ENCODE peak calls at places on chromosomes 2 and 18, in six cellular contexts. One of them, this sample, is unnamed.

GRCh38 chr2:133712369-133712768 is 144.1 kb upstream of the NCKAP5 start:
- DNase-seq in CD4-positive, CD25-positive, alpha-beta regulatory T cell: no peak
- DNase-seq in amniotic stem cell: no peak
- DNase-seq in stimulated activated CD4-positive, alpha-beta T cell treated with anti-CD3 and anti-CD28 coated beads, TNF-alpha, amount 100 ng/mL, for 1 hour: no peak
- DNase-seq in upper lobe of right lung: no peak
- DNase-seq in C1 segment of cervical spinal cord: no peak
- DNase-seq in this sample: no peak

GRCh38 chr2:109728809-109729208 is 65.3 kb upstream of the RGPD5 start:
- DNase-seq in CD4-positive, CD25-positive, alpha-beta regulatory T cell: no peak
- DNase-seq in amniotic stem cell: no peak
- DNase-seq in stimulated activated CD4-positive, alpha-beta T cell treated with anti-CD3 and anti-CD28 coated beads, TNF-alpha, amount 100 ng/mL, for 1 hour: no peak
- DNase-seq in upper lobe of right lung: no peak
- DNase-seq in C1 segment of cervical spinal cord: no peak
- DNase-seq in this sample: no peak

GRCh38 chr18:9474983-9475642 is at the start of gene RALBP1:
- DNase-seq in CD4-positive, CD25-positive, alpha-beta regulatory T cell: peak
- DNase-seq in amniotic stem cell: peak
- DNase-seq in stimulated activated CD4-positive, alpha-beta T cell treated with anti-CD3 and anti-CD28 coated beads, TNF-alpha, amount 100 ng/mL, for 1 hour: peak
- DNase-seq in upper lobe of right lung: peak
- DNase-seq in C1 segment of cervical spinal cord: peak
- DNase-seq in this sample: peak

GRCh38 chr2:176464886-176465564 is 195.8 kb downstream of the MTX2 start:
- DNase-seq in CD4-positive, CD25-positive, alpha-beta regulatory T cell: no peak
- DNase-seq in amniotic stem cell: no peak
- DNase-seq in stimulated activated CD4-positive, alpha-beta T cell treated with anti-CD3 and anti-CD28 coated beads, TNF-alpha, amount 100 ng/mL, for 1 hour: no peak
- DNase-seq in upper lobe of right lung: no peak
- DNase-seq in C1 segment of cervical spinal cord: peak
- DNase-seq in this sample: no peak

GRCh38 chr2:38771632-38772031 is 6.4 kb upstream of the GEMIN6 start:
- DNase-seq in CD4-positive, CD25-positive, alpha-beta regulatory T cell: no peak
- DNase-seq in amniotic stem cell: no peak
- DNase-seq in stimulated activated CD4-positive, alpha-beta T cell treated with anti-CD3 and anti-CD28 coated beads, TNF-alpha, amount 100 ng/mL, for 1 hour: no peak
- DNase-seq in upper lobe of right lung: no peak
- DNase-seq in C1 segment of cervical spinal cord: no peak
- DNase-seq in this sample: no peak

GRCh38 chr18:21632393-21632792 is 20.3 kb downstream of the SNRPD1 start:
- DNase-seq in CD4-positive, CD25-positive, alpha-beta regulatory T cell: peak
- DNase-seq in amniotic stem cell: no peak
- DNase-seq in stimulated activated CD4-positive, alpha-beta T cell treated with anti-CD3 and anti-CD28 coated beads, TNF-alpha, amount 100 ng/mL, for 1 hour: no peak
- DNase-seq in upper lobe of right lung: no peak
- DNase-seq in C1 segment of cervical spinal cord: no peak
- DNase-seq in this sample: no peak

GRCh38 chr2:175575346-175576258 is 394.1 kb upstream of the ATP5MC3 start:
- DNase-seq in CD4-positive, CD25-positive, alpha-beta regulatory T cell: no peak
- DNase-seq in amniotic stem cell: no peak
- DNase-seq in stimulated activated CD4-positive, alpha-beta T cell treated with anti-CD3 and anti-CD28 coated beads, TNF-alpha, amount 100 ng/mL, for 1 hour: no peak
- DNase-seq in upper lobe of right lung: no peak
- DNase-seq in C1 segment of cervical spinal cord: no peak
- DNase-seq in this sample: no peak

GRCh38 chr2:234566622-234567021 is 69.7 kb upstream of the ARL4C start:
- DNase-seq in CD4-positive, CD25-positive, alpha-beta regulatory T cell: no peak
- DNase-seq in amniotic stem cell: no peak
- DNase-seq in stimulated activated CD4-positive, alpha-beta T cell treated with anti-CD3 and anti-CD28 coated beads, TNF-alpha, amount 100 ng/mL, for 1 hour: no peak
- DNase-seq in upper lobe of right lung: no peak
- DNase-seq in C1 segment of cervical spinal cord: no peak
- DNase-seq in this sample: no peak

GRCh38 chr2:168180914-168181313 is 66.5 kb downstream of the STK39 start:
- DNase-seq in CD4-positive, CD25-positive, alpha-beta regulatory T cell: no peak
- DNase-seq in amniotic stem cell: no peak
- DNase-seq in stimulated activated CD4-positive, alpha-beta T cell treated with anti-CD3 and anti-CD28 coated beads, TNF-alpha, amount 100 ng/mL, for 1 hour: no peak
- DNase-seq in upper lobe of right lung: no peak
- DNase-seq in C1 segment of cervical spinal cord: no peak
- DNase-seq in this sample: no peak

GRCh38 chr2:22829806-22830205 is 555.2 kb upstream of the KLHL29 start:
- DNase-seq in CD4-positive, CD25-positive, alpha-beta regulatory T cell: no peak
- DNase-seq in amniotic stem cell: no peak
- DNase-seq in stimulated activated CD4-positive, alpha-beta T cell treated with anti-CD3 and anti-CD28 coated beads, TNF-alpha, amount 100 ng/mL, for 1 hour: no peak
- DNase-seq in upper lobe of right lung: no peak
- DNase-seq in C1 segment of cervical spinal cord: no peak
- DNase-seq in this sample: no peak

GRCh38 chr2:26363323-26363722 is 16.7 kb upstream of the ADGRF3 start:
- DNase-seq in CD4-positive, CD25-positive, alpha-beta regulatory T cell: no peak
- DNase-seq in amniotic stem cell: no peak
- DNase-seq in stimulated activated CD4-positive, alpha-beta T cell treated with anti-CD3 and anti-CD28 coated beads, TNF-alpha, amount 100 ng/mL, for 1 hour: no peak
- DNase-seq in upper lobe of right lung: no peak
- DNase-seq in C1 segment of cervical spinal cord: no peak
- DNase-seq in this sample: no peak

This sample was measured in T-helper 17 cell.